ENCODE peak calls at places on chromosomes 12 and 14, in seven cellular contexts. T is mucosa of gallbladder; W is foreskin keratinocyte; U is AG09319; B is activated T-helper 9 cell treated with anti-CD3 and anti-CD28 coated beads, Interleukin-2, amount 50 U/mL, for 16 hours; G is hepatic stellate cell; P is AG20443. V is an unnamed sample.

GRCh38 chr12:254039-254438 is 8.6 kb downstream of the SLC6A13 start:
- DNase-seq in T (no peak), W (no peak), U (no peak), B (no peak), G (no peak), P (no peak), V (no peak)

GRCh38 chr14:47040490-47040889 is 388.9 kb upstream of the RPL10L start:
- DNase-seq in T (peak), W (peak), U (no peak), B (no peak), G (peak), P (no peak), V (no peak)

GRCh38 chr14:77024171-77024627 is 4.3 kb downstream of the IRF2BPL start:
- DNase-seq in T (peak), W (no peak), U (no peak), B (peak), G (peak), P (peak), V (peak)

GRCh38 chr14:54776361-54777001 is 126.1 kb downstream of the GCH1 start:
- DNase-seq in T (no peak), W (peak), U (peak), B (peak), G (peak), P (peak), V (peak)

GRCh38 chr12:112182499-112182898 is 57.1 kb downstream of the TRAFD1 start:
- DNase-seq in T (no peak), W (no peak), U (no peak), B (no peak), G (no peak), P (no peak), V (no peak)

GRCh38 chr12:49020441-49020840 is 1.9 kb upstream of the PRKAG1 start:
- DNase-seq in T (no peak), W (no peak), U (no peak), B (no peak), G (no peak), P (no peak), V (no peak)

GRCh38 chr12:109165599-109165998 is 49.2 kb downstream of the ACACB start:
- DNase-seq in T (no peak), W (no peak), U (no peak), B (no peak), G (no peak), P (no peak), V (no peak)

GRCh38 chr14:79856357-79856756 is 354.9 kb downstream of the DIO2 start:
- DNase-seq in T (no peak), W (no peak), U (no peak), B (no peak), G (peak), P (no peak), V (no peak)

GRCh38 chr14:71713061-71713850 is 219.0 kb upstream of the RGS6 start:
- DNase-seq in T (no peak), W (no peak), U (no peak), B (no peak), G (no peak), P (no peak), V (no peak)

GRCh38 chr12:117313906-117314305 is 47.5 kb downstream of the NOS1 start:
- DNase-seq in T (no peak), W (no peak), U (no peak), B (no peak), G (no peak), P (no peak), V (no peak)

GRCh38 chr12:85642810-85643209 is 193.4 kb downstream of the RASSF9 start:
- DNase-seq in T (no peak), W (no peak), U (peak), B (no peak), G (peak), P (peak), V (no peak)

GRCh38 chr14:20606190-20606901 is 15.2 kb upstream of the RNASE12 start:
- DNase-seq in T (no peak), W (no peak), U (no peak), B (no peak), G (peak), P (peak), V (no peak)

GRCh38 chr12:28050606-28051005 is 78.1 kb upstream of the PTHLH start:
- DNase-seq in T (no peak), W (peak), U (no peak), B (no peak), G (no peak), P (no peak), V (no peak)

GRCh38 chr12:77772606-77773298 is 57.9 kb upstream of the NAV3 start:
- DNase-seq in T (no peak), W (no peak), U (no peak), B (no peak), G (no peak), P (no peak), V (no peak)

GRCh38 chr12:49867580-49868341 is 24.9 kb upstream of the BCDIN3D start:
- DNase-seq in T (no peak), W (peak), U (no peak), B (no peak), G (no peak), P (no peak), V (no peak)

GRCh38 chr12:44873898-44874297 is 2.2 kb downstream of the NELL2 start:
- DNase-seq in T (no peak), W (no peak), U (no peak), B (no peak), G (peak), P (peak), V (no peak)

GRCh38 chr14:59427653-59428578 is 37.3 kb downstream of the GPR135 start:
- DNase-seq in T (no peak), W (no peak), U (no peak), B (no peak), G (peak), P (peak), V (no peak)

GRCh38 chr14:104639889-104640548 is 35.4 kb upstream of the TMEM179 start:
- DNase-seq in T (peak), W (no peak), U (peak), B (peak), G (peak), P (peak), V (peak)

GRCh38 chr14:49641697-49642129 is 6.7 kb upstream of the DNAAF2 start:
- DNase-seq in T (peak), W (no peak), U (no peak), B (no peak), G (no peak), P (peak), V (no peak)

GRCh38 chr14:91835920-91836843 is 31.2 kb downstream of the TC2N start:
- DNase-seq in T (peak), W (peak), U (no peak), B (peak), G (no peak), P (peak), V (peak)

GRCh38 chr14:22791302-22791701 is 23.9 kb downstream of the SLC7A7 start:
- DNase-seq in T (no peak), W (peak), U (no peak), B (no peak), G (peak), P (peak), V (no peak)

GRCh38 chr14:75518625-75519024 is 3.6 kb upstream of the BATF start:
- DNase-seq in T (no peak), W (no peak), U (no peak), B (no peak), G (no peak), P (no peak), V (no peak)

GRCh38 chr14:32022938-32023466 is 54.1 kb upstream of the ARHGAP5 start:
- DNase-seq in T (no peak), W (no peak), U (no peak), B (no peak), G (no peak), P (no peak), V (no peak)

GRCh38 chr12:122145505-122146330 is 28.3 kb downstream of the IL31 start:
- DNase-seq in T (no peak), W (no peak), U (no peak), B (no peak), G (no peak), P (no peak), V (no peak)

GRCh38 chr14:43479751-43480150 is 1027.3 kb downstream of the FSCB start:
- DNase-seq in T (no peak), W (no peak), U (no peak), B (no peak), G (no peak), P (no peak), V (no peak)

GRCh38 chr12:124694846-124695497 is 127.6 kb upstream of the NCOR2 start:
- DNase-seq in T (no peak), W (no peak), U (no peak), B (no peak), G (no peak), P (peak), V (no peak)

GRCh38 chr12:109900752-109901580 is 892 bp downstream of the TCHP start:
- DNase-seq in T (no peak), W (no peak), U (no peak), B (no peak), G (peak), P (peak), V (no peak)

GRCh38 chr12:99454539-99455172 is 192.9 kb upstream of the GARIN6 start:
- DNase-seq in T (no peak), W (no peak), U (no peak), B (no peak), G (no peak), P (no peak), V (no peak)

GRCh38 chr14:99157676-99158075 is 114.3 kb downstream of the BCL11B start:
- DNase-seq in T (no peak), W (no peak), U (no peak), B (no peak), G (no peak), P (no peak), V (no peak)

GRCh38 chr14:77741438-77741837 is 19.5 kb downstream of the SNW1 start:
- DNase-seq in T (no peak), W (no peak), U (no peak), B (no peak), G (no peak), P (no peak), V (no peak)

GRCh38 chr12:8156845-8157244 is at the start of gene ZNF705A:
- DNase-seq in T (no peak), W (peak), U (no peak), B (no peak), G (no peak), P (no peak), V (no peak)

GRCh38 chr12:59403259-59403932 is 192.4 kb upstream of the SLC16A7 start:
- DNase-seq in T (peak), W (no peak), U (peak), B (no peak), G (peak), P (peak), V (no peak)

GRCh38 chr12:54258286-54258685 is 21.6 kb downstream of the CBX5 start:
- DNase-seq in T (no peak), W (no peak), U (no peak), B (no peak), G (peak), P (peak), V (no peak)

GRCh38 chr14:38042356-38042755 is 165.3 kb upstream of the SSTR1 start:
- DNase-seq in T (peak), W (no peak), U (no peak), B (no peak), G (peak), P (peak), V (no peak)

GRCh38 chr14:49220492-49220891 is 365.7 kb downstream of the RPS29 start:
- DNase-seq in T (no peak), W (no peak), U (no peak), B (no peak), G (no peak), P (no peak), V (no peak)

GRCh38 chr14:91249841-91250616 is 5.5 kb upstream of the GPR68 start:
- DNase-seq in T (no peak), W (no peak), U (no peak), B (no peak), G (no peak), P (no peak), V (no peak)

GRCh38 chr14:91866061-91866460 is 1.3 kb downstream of the TC2N start:
- DNase-seq in T (no peak), W (no peak), U (no peak), B (no peak), G (no peak), P (peak), V (no peak)

GRCh38 chr14:64509036-64509435 is 4.5 kb downstream of the ZBTB1 start:
- DNase-seq in T (no peak), W (no peak), U (no peak), B (no peak), G (no peak), P (no peak), V (no peak)

GRCh38 chr12:130970165-130970907 is 16.6 kb downstream of the ADGRD1 start:
- DNase-seq in T (no peak), W (no peak), U (no peak), B (no peak), G (no peak), P (no peak), V (no peak)

V was measured in stimulated activated effector memory CD8-positive, alpha-beta T cell treated with anti-CD3 and anti-CD28 coated beads, Interleukin-12 subunit alpha, Interleukin-12 subunit beta, amount 100 ng/mL, for 72 hours.